ENCODE peak calls at places on chromosomes 12 and 14, in five cellular contexts. X is SK-MEL-5, Q is HT-29, P is GM12865, G is pancreas. A is an unnamed sample.

GRCh38 chr14:61470261-61470953 is 149.0 kb downstream of the PRKCH start:
- DNase-seq in X (peak), G (no peak), Q (no peak), P (no peak), A (no peak)

GRCh38 chr14:99684356-99684952 is 356 bp downstream of the CYP46A1 start:
- DNase-seq in G (no peak), Q (no peak), P (peak), X (no peak), A (no peak)

GRCh38 chr12:21617030-21617429 is 12.4 kb upstream of the GYS2 start:
- DNase-seq in G (no peak), P (no peak), Q (no peak), X (no peak), A (no peak)

GRCh38 chr14:24243336-24243836 is 963 bp upstream of the TINF2 start:
- DNase-seq in P (peak), Q (no peak), X (no peak), G (no peak), A (no peak)

GRCh38 chr14:68621400-68622365 is 171.2 kb downstream of the ZFP36L1 start:
- DNase-seq in G (no peak), P (no peak), X (no peak), Q (no peak), A (no peak)

GRCh38 chr12:122793685-122794106 is 19.3 kb downstream of the CCDC62 start:
- DNase-seq in G (no peak), P (peak), X (peak), Q (peak), A (peak)

GRCh38 chr12:95083938-95084337 is 10.5 kb upstream of the NR2C1 start:
- DNase-seq in Q (peak), P (no peak), G (no peak), X (peak), A (no peak)

GRCh38 chr12:15996254-15996653 is 85.1 kb downstream of the DERA start:
- DNase-seq in G (no peak), X (peak), P (no peak), Q (peak), A (no peak)

GRCh38 chr14:54175298-54175942 is 218.8 kb upstream of the BMP4 start:
- DNase-seq in G (no peak), P (peak), Q (peak), X (peak), A (no peak)

GRCh38 chr14:54048311-54048710 is 91.7 kb upstream of the BMP4 start:
- DNase-seq in X (no peak), G (no peak), P (no peak), Q (peak), A (no peak)

GRCh38 chr12:12016284-12017100 is 54.2 kb upstream of the BCL2L14 start:
- DNase-seq in G (no peak), X (peak), P (peak), Q (no peak), A (no peak)

GRCh38 chr14:78902010-78902623 is 731.9 kb downstream of the NRXN3 start:
- DNase-seq in P (peak), X (peak), G (no peak), Q (peak), A (no peak)

GRCh38 chr14:51716610-51717009 is 64.9 kb downstream of the FRMD6 start:
- DNase-seq in P (peak), X (no peak), Q (no peak), G (no peak), A (no peak)

GRCh38 chr12:5627053-5627630 is 195.2 kb downstream of the NTF3 start:
- DNase-seq in P (no peak), X (no peak), Q (no peak), G (no peak), A (no peak)

GRCh38 chr14:62308927-62309326 is 546.7 kb downstream of the SNAPC1 start:
- DNase-seq in P (no peak), Q (no peak), G (no peak), X (no peak), A (no peak)

GRCh38 chr12:104695453-104696148 is 238.9 kb downstream of the CHST11 start:
- DNase-seq in G (no peak), Q (no peak), X (peak), P (peak), A (no peak)

GRCh38 chr12:32273063-32273521 is 126.3 kb upstream of the FGD4 start:
- DNase-seq in X (no peak), Q (no peak), P (peak), G (no peak), A (no peak)

GRCh38 chr14:68950111-68950510 is 29.0 kb downstream of the ACTN1 start:
- DNase-seq in X (no peak), G (no peak), P (no peak), Q (no peak), A (no peak)

GRCh38 chr12:66379613-66380012 is 77.3 kb downstream of the HELB start:
- DNase-seq in G (no peak), P (no peak), X (no peak), Q (no peak), A (no peak)

GRCh38 chr14:75459099-75459741 is 31.4 kb downstream of the JDP2 start:
- DNase-seq in G (peak), Q (peak), X (no peak), P (no peak), A (no peak)

GRCh38 chr12:102596016-102596415 is 115.7 kb upstream of the IGF1 start:
- DNase-seq in G (peak), P (no peak), Q (no peak), X (no peak), A (no peak)

GRCh38 chr14:23054000-23054811 is 3.1 kb downstream of the CDH24 start:
- DNase-seq in P (no peak), G (no peak), X (no peak), Q (no peak), A (no peak)

GRCh38 chr12:48183876-48184548 is 568 bp downstream of the CCDC184 start:
- DNase-seq in G (peak), Q (no peak), X (no peak), P (no peak), A (no peak)

GRCh38 chr14:40656301-40656700 is 950.4 kb upstream of the LRFN5 start:
- DNase-seq in G (no peak), Q (no peak), X (no peak), P (no peak), A (no peak)

GRCh38 chr12:109389146-109389545 is 41.4 kb downstream of the MYO1H start:
- DNase-seq in P (peak), G (no peak), Q (no peak), X (peak), A (no peak)

GRCh38 chr12:130752692-130753230 is 36.7 kb upstream of the RIMBP2 start:
- DNase-seq in X (peak), G (no peak), P (no peak), Q (no peak), A (no peak)

GRCh38 chr12:5204271-5204670 is 160.6 kb downstream of the KCNA5 start:
- DNase-seq in G (no peak), X (no peak), Q (no peak), P (no peak), A (no peak)

GRCh38 chr12:55876110-55876509 is 33.4 kb upstream of the MMP19 start:
- DNase-seq in X (no peak), P (no peak), Q (no peak), G (no peak), A (no peak)

A was measured in keratinocyte.